ENCODE peak calls at places on chromosome 17, in eight cellular contexts. D, I, R, S, Z, V, U and A are unnamed samples.

GRCh38 chr17:17394494-17394893 is 82.3 kb upstream of the MED9 start:
- DNase-seq in I (no peak), U (no peak), S (no peak), D (no peak), V (no peak), Z (no peak), R (no peak), A (no peak)

GRCh38 chr17:69147460-69147859 is 5.8 kb upstream of the ABCA6 start:
- DNase-seq in V (no peak), R (no peak), S (no peak), U (no peak), Z (no peak), D (peak; percentile 49), I (no peak), A (no peak)

GRCh38 chr17:77879226-77879895 is 79.1 kb upstream of the TNRC6C start:
- DNase-seq in D (no peak), S (no peak), V (no peak), R (no peak), U (no peak), I (no peak), Z (no peak), A (no peak)

GRCh38 chr17:42881768-42882565 is 18.6 kb upstream of the G6PC1 start:
- DNase-seq in R (no peak), V (no peak), D (no peak), Z (no peak), I (no peak), S (no peak), U (no peak), A (no peak)

GRCh38 chr17:66467766-66468165 is 165.4 kb downstream of the PRKCA start:
- DNase-seq in Z (no peak), D (no peak), U (no peak), V (no peak), S (no peak), R (no peak), I (no peak), A (no peak)

GRCh38 chr17:47989700-47990099 is 18.8 kb downstream of the CDK5RAP3 start:
- DNase-seq in S (no peak), I (no peak), D (no peak), R (no peak), V (no peak), U (no peak), Z (no peak), A (no peak)

GRCh38 chr17:78935419-78936323 is 10.5 kb upstream of the TIMP2 start:
- DNase-seq in R (no peak), U (peak; percentile 96), Z (no peak), S (no peak), I (no peak), V (peak; percentile 94), D (no peak), A (no peak)

GRCh38 chr17:74305865-74306654 is 20.0 kb upstream of the KIF19 start:
- DNase-seq in R (no peak), D (no peak), I (no peak), U (no peak), V (no peak), Z (no peak), S (no peak), A (no peak)

GRCh38 chr17:17708301-17708700 is 27.0 kb downstream of the RAI1 start:
- DNase-seq in U (no peak), R (no peak), D (no peak), I (no peak), S (no peak), V (no peak), Z (no peak), A (no peak)

GRCh38 chr17:40124279-40125141 is 2.7 kb downstream of the MSL1 start:
- DNase-seq in S (no peak), U (no peak), V (no peak), D (no peak), I (no peak), R (no peak), Z (no peak), A (no peak)

GRCh38 chr17:34781071-34781470 is 180.2 kb downstream of the CCT6B start:
- DNase-seq in U (no peak), D (no peak), Z (no peak), V (no peak), I (no peak), S (no peak), R (no peak), A (no peak)

GRCh38 chr17:69709441-69709840 is 294.9 kb downstream of the MAP2K6 start:
- DNase-seq in U (no peak), V (no peak), I (no peak), S (no peak), R (no peak), D (no peak), Z (peak; percentile 6), A (no peak)

GRCh38 chr17:12282056-12282455 is 261.4 kb downstream of the MAP2K4 start:
- DNase-seq in Z (no peak), I (no peak), U (peak; percentile 14), S (no peak), R (no peak), D (no peak), V (no peak), A (no peak)

GRCh38 chr17:80818871-80819270 is 172.8 kb upstream of the CHMP6 start:
- DNase-seq in V (no peak), Z (no peak), D (peak; percentile 22), U (no peak), S (no peak), R (no peak), I (no peak), A (no peak)

GRCh38 chr17:80491478-80492342 is 15.3 kb upstream of the NPTX1 start:
- DNase-seq in V (no peak), S (no peak), Z (no peak), U (no peak), D (no peak), I (no peak), R (no peak), A (no peak)

GRCh38 chr17:78302478-78302877 is 57.4 kb downstream of the SOCS3 start:
- DNase-seq in U (no peak), R (no peak), I (no peak), D (no peak), Z (no peak), V (no peak), S (no peak), A (no peak)

GRCh38 chr17:75047398-75048098 is 523 bp downstream of the KCTD2 start:
- DNase-seq in I (peak; percentile 19), R (no peak), U (no peak), D (peak; percentile 60), Z (peak; percentile 47), V (peak; percentile 61), S (no peak), A (peak; percentile 32)

GRCh38 chr17:50181155-50181554 is 15.3 kb downstream of the SGCA start:
- DNase-seq in Z (no peak), I (no peak), S (no peak), D (no peak), V (no peak), U (no peak), R (no peak), A (no peak)

GRCh38 chr17:16980813-16981731 is 9.2 kb upstream of the TNFRSF13B start:
- DNase-seq in S (no peak), V (no peak), Z (no peak), R (no peak), I (no peak), D (no peak), U (no peak), A (no peak)

GRCh38 chr17:80614320-80614719 is 69.7 kb downstream of the RPTOR start:
- DNase-seq in I (no peak), D (no peak), R (no peak), Z (no peak), U (no peak), V (no peak), S (no peak), A (no peak)

GRCh38 chr17:9911089-9911488 is 6.0 kb upstream of the RCVRN start:
- DNase-seq in I (no peak), D (no peak), Z (no peak), S (no peak), V (no peak), R (no peak), U (no peak), A (no peak)

GRCh38 chr17:80905586-80906230 is 85.9 kb upstream of the CHMP6 start:
- DNase-seq in S (no peak), I (no peak), R (no peak), V (no peak), D (no peak), Z (no peak), U (no peak), A (no peak)

GRCh38 chr17:59404471-59404870 is 73.0 kb downstream of the YPEL2 start:
- DNase-seq in V (no peak), D (no peak), R (no peak), Z (no peak), I (no peak), U (no peak), S (no peak), A (no peak)

GRCh38 chr17:4003501-4004421 is 39.5 kb upstream of the ATP2A3 start:
- DNase-seq in S (no peak), D (peak; percentile 82), R (no peak), V (no peak), U (no peak), Z (no peak), I (no peak), A (no peak)